ENCODE peak calls at places on chromosomes 16 and 17, in five cellular contexts. L is heart right ventricle, V is neuronal stem cell, D is sigmoid colon, S is H1. A is an unnamed sample. For H3K36me3 and H3K27me3, the result is how much of the 10 kb centered on the place peaks cover.

GRCh38 chr17:19708431-19709175 is 7.8 kb downstream of the SLC47A2 start:
- DNase-seq in D (no peak), S (peak), V (no peak), L (no peak), A (no peak)

GRCh38 chr16:27228621-27229501 is 25.5 kb downstream of the KDM8 start:
- DNase-seq in L (peak), V (no peak), S (no peak), D (peak), A (no peak)

GRCh38 chr17:76335716-76336381 is 17.9 kb downstream of the PRPSAP1 start:
- DNase-seq in D (peak), V (no peak), S (no peak), L (no peak), A (no peak)

GRCh38 chr17:42289863-42290165 is 1.5 kb downstream of the STAT5A start:
- DNase-seq in L (no peak), V (no peak), D (peak), S (no peak), A (no peak)

GRCh38 chr16:2749476-2749875 is 3.0 kb upstream of the SRRM2 start:
- DNase-seq in D (no peak), S (no peak), V (no peak), L (no peak), A (no peak)

GRCh38 chr17:28550858-28551257 is 1.6 kb downstream of the UNC119 start:
- DNase-seq in D (no peak), S (no peak), L (no peak), V (no peak), A (no peak)

GRCh38 chr17:752620-753219 is 656 bp upstream of the GEMIN4 start:
- DNase-seq in S (no peak), L (peak), D (peak), V (no peak), A (peak)

GRCh38 chr17:17826942-17827785 is 9.6 kb downstream of the SREBF1 start:
- DNase-seq in D (no peak), S (no peak), L (no peak), V (no peak), A (no peak)

GRCh38 chr17:18324140-18325049 is 9.3 kb downstream of the SMCR8 start:
- DNase-seq in D (peak), S (no peak), L (no peak), V (no peak), A (no peak)

GRCh38 chr16:48632137-48632774 is 22.3 kb upstream of the N4BP1 start:
- DNase-seq in D (peak), V (no peak), L (no peak), S (peak), A (no peak)

GRCh38 chr16:27625050-27625697 is 75.2 kb downstream of the KATNIP start:
- DNase-seq in D (no peak), S (no peak), V (no peak), L (peak), A (no peak)

GRCh38 chr17:1882836-1883235 is 53.0 kb downstream of the RPA1 start:
- DNase-seq in L (no peak), D (no peak), S (peak), V (peak), A (peak)

GRCh38 chr17:1883536-1883935 is 53.7 kb downstream of the RPA1 start:
- DNase-seq in L (no peak), V (no peak), D (no peak), S (no peak), A (no peak)

GRCh38 chr17:1890758-1891450 is 61.1 kb downstream of the RPA1 start:
- DNase-seq in D (no peak), V (no peak), S (no peak), L (no peak), A (no peak)

GRCh38 chr17:1888741-1889140 is 58.9 kb downstream of the RPA1 start:
- DNase-seq in V (no peak), S (no peak), L (no peak), D (no peak), A (no peak)
- H3K36me3 ChIP-seq in V (under half), S (half or more), L (under half), D (under half), A (under half)

GRCh38 chr17:9223531-9223930 is 202.2 kb downstream of the NTN1 start:
- DNase-seq in D (no peak), L (no peak), V (no peak), S (no peak), A (no peak)
- H3K27me3 ChIP-seq in D (under half), L (under half), V (under half), S (under half), A (under half)

GRCh38 chr16:11493531-11493929 is 93.2 kb downstream of the LITAF start:
- DNase-seq in V (no peak), L (no peak), D (no peak), S (peak), A (no peak)
- H3K27ac ChIP-seq in V (no peak), L (no peak), D (no peak), S (peak), A (no peak)

GRCh38 chr17:63588797-63589196 is 11.9 kb upstream of the TACO1 start:
- DNase-seq in D (no peak), S (no peak), L (no peak), V (no peak), A (no peak)
- H3K36me3 ChIP-seq in D (under half), S (under half), L (under half), V (under half), A (under half)

DNA sequence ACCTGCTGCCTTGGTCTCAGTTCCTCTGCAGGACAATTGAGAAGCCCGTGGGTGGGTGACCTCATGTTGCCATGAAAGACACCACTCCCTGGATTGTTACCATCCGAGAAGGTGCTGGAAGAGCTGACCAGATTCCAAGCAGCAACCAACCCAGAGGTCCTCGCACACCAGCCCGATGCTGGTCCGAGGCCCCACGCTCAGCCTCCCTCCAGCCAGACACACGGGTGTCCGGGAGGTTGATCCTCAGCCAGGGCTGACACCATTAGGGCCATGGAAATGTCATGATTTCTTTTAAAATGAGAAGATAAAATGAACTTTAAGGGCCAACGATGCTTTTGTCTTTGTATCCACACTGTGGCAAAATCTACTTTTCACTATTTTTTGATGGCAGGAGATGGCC is 242.3 kb downstream of the RBFOX3 start:
- DNase-seq in S (no peak), V (no peak), D (no peak), L (no peak), A (no peak)
- H3K27me3 ChIP-seq in S (under half), V (under half), D (under half), L (half or more), A (under half)

A was measured in brain microvascular endothelial cell.